ENCODE peak calls at places on chromosomes 6 and 20, in five cellular contexts. D is right atrium auricular region; U is heart left ventricle; O is A549; F is naive thymus-derived CD4-positive, alpha-beta T cell. G is an unnamed sample.

GRCh38 chr20:34045294-34045693 is 51.6 kb downstream of the RALY start:
- DNase-seq in D (peak), F (no peak), O (no peak), U (peak), G (peak)

GRCh38 chr6:14108571-14109410 is 8.8 kb upstream of the CD83 start:
- DNase-seq in O (no peak), D (no peak), U (peak), F (no peak), G (no peak)

GRCh38 chr6:118644007-118644406 is 7.4 kb downstream of the CEP85L start:
- DNase-seq in O (no peak), F (no peak), U (no peak), D (no peak), G (no peak)

GRCh38 chr20:48154040-48154439 is 368.8 kb upstream of the SULF2 start:
- DNase-seq in D (no peak), O (no peak), F (no peak), U (no peak), G (no peak)

GRCh38 chr6:170510631-170511030 is 42.5 kb downstream of the PSMB1 start:
- DNase-seq in O (no peak), F (no peak), D (no peak), U (no peak), G (no peak)

GRCh38 chr20:3681931-3682820 is at the start of gene ADAM33:
- DNase-seq in D (no peak), O (no peak), U (peak), F (no peak), G (no peak)

GRCh38 chr20:32896521-32897280 is 38.0 kb downstream of the EFCAB8 start:
- DNase-seq in O (no peak), U (no peak), D (no peak), F (no peak), G (no peak)

GRCh38 chr6:35177139-35177538 is 36.0 kb upstream of the TCP11 start:
- DNase-seq in U (no peak), F (no peak), O (no peak), D (no peak), G (no peak)

GRCh38 chr6:126716012-126716411 is 376.1 kb downstream of the CENPW start:
- DNase-seq in F (no peak), U (no peak), D (no peak), O (no peak), G (no peak)

GRCh38 chr6:19866900-19867627 is 29.9 kb downstream of the ID4 start:
- DNase-seq in U (no peak), F (no peak), O (no peak), D (no peak), G (no peak)

GRCh38 chr6:148857817-148858390 is 111.1 kb downstream of the UST start:
- DNase-seq in F (no peak), U (no peak), O (no peak), D (no peak), G (peak)

GRCh38 chr20:22916121-22916842 is 118.8 kb upstream of the SSTR4 start:
- DNase-seq in U (no peak), F (no peak), O (no peak), D (no peak), G (no peak)

GRCh38 chr6:37535701-37536461 is 36.2 kb upstream of the CCDC167 start:
- DNase-seq in F (peak), D (no peak), O (no peak), U (no peak), G (peak)

GRCh38 chr6:90233994-90234393 is 62.6 kb downstream of the BACH2 start:
- DNase-seq in O (no peak), F (peak), D (no peak), U (no peak), G (no peak)

GRCh38 chr20:1369970-1370369 is 22.9 kb downstream of the FKBP1A start:
- DNase-seq in F (no peak), O (no peak), D (no peak), U (no peak), G (no peak)

GRCh38 chr6:33683051-33683571 is 28.4 kb downstream of the UQCC2 start:
- DNase-seq in F (no peak), D (no peak), O (no peak), U (no peak), G (no peak)

GRCh38 chr20:12318043-12318442 is 400.4 kb downstream of the BTBD3 start:
- DNase-seq in D (no peak), F (no peak), U (no peak), O (no peak), G (no peak)

GRCh38 chr6:73739097-73739496 is 43.1 kb downstream of the CD109 start:
- DNase-seq in U (no peak), O (peak), D (no peak), F (peak), G (peak)

GRCh38 chr20:43681991-43682410 is 15.1 kb downstream of the MYBL2 start:
- DNase-seq in U (no peak), F (no peak), O (no peak), D (no peak), G (no peak)

GRCh38 chr6:133079901-133080300 is 161.3 kb upstream of the EYA4 start:
- DNase-seq in U (no peak), F (no peak), D (no peak), O (no peak), G (peak)

GRCh38 chr6:81487489-81487888 is 265.0 kb downstream of the TENT5A start:
- DNase-seq in D (peak), O (no peak), U (peak), F (no peak), G (no peak)

GRCh38 chr6:39425346-39426056 is 103.0 kb upstream of the KCNK16 start:
- DNase-seq in O (no peak), D (no peak), F (no peak), U (no peak), G (peak)

GRCh38 chr6:35327349-35328027 is 14.9 kb upstream of the PPARD start:
- DNase-seq in F (peak), D (no peak), U (peak), O (peak), G (no peak)

GRCh38 chr6:37680668-37681067 is 17.0 kb downstream of the MDGA1 start:
- DNase-seq in O (no peak), U (no peak), F (no peak), D (no peak), G (no peak)

GRCh38 chr6:141925001-141925400 is 207.7 kb upstream of the GJE1 start:
- DNase-seq in U (no peak), O (no peak), F (no peak), D (no peak), G (peak)

GRCh38 chr20:58446264-58446937 is 57.4 kb downstream of the VAPB start:
- DNase-seq in U (no peak), D (no peak), O (no peak), F (no peak), G (no peak)